ENCODE peak calls at places on chromosomes 4 and X, in eight cellular contexts. V is astrocyte of the cerebellum, U is NCI-H187, N is fibroblast of mammary gland, B is GM12892, X is dorsolateral prefrontal cortex, H is NCI-H1417, J is NCI-H1048. R is an unnamed sample.

GRCh38 chr4:171612907-171613306 is 200.3 kb upstream of the GALNTL6 start:
- DNase-seq in U (no peak), H (no peak), V (no peak), J (no peak), N (no peak), B (no peak), X (no peak), R (no peak)

GRCh38 chr4:134201216-134202098 is at the start of gene PABPC4L:
- DNase-seq in N (peak), V (peak), U (no peak), J (no peak), H (peak), B (no peak), X (no peak), R (peak)

GRCh38 chrX:107485019-107485418 is 35.6 kb downstream of the FRMPD3 start:
- DNase-seq in U (no peak), V (peak), H (peak), N (peak), B (no peak), X (no peak), J (no peak), R (no peak)

GRCh38 chr4:7388627-7389026 is 46.1 kb downstream of the PSAPL1 start:
- DNase-seq in X (no peak), N (no peak), V (no peak), H (no peak), B (no peak), U (no peak), J (no peak), R (no peak)

GRCh38 chrX:152833378-152833777 is 2.5 kb downstream of the NSDHL start:
- DNase-seq in N (no peak), J (no peak), V (no peak), H (no peak), X (no peak), U (no peak), B (no peak), R (no peak)

GRCh38 chr4:24885342-24885741 is 27.5 kb downstream of the CCDC149 start:
- DNase-seq in U (no peak), B (no peak), X (peak), N (peak), H (no peak), J (no peak), V (no peak), R (no peak)

GRCh38 chr4:55251896-55252295 is 94.1 kb upstream of the SRD5A3 start:
- DNase-seq in B (no peak), U (no peak), V (no peak), N (no peak), X (no peak), H (no peak), J (no peak), R (no peak)

GRCh38 chr4:2535386-2536192 is 858 bp upstream of the FAM193A start:
- DNase-seq in B (peak), X (peak), N (peak), J (no peak), U (no peak), H (peak), V (no peak), R (peak)

GRCh38 chrX:41085883-41086626 is 810 bp downstream of the USP9X start:
- DNase-seq in X (peak), H (peak), J (no peak), U (no peak), N (peak), V (no peak), B (peak), R (no peak)

GRCh38 chrX:135974279-135974856 is 580 bp upstream of the MMGT1 start:
- DNase-seq in J (no peak), V (peak), N (peak), X (peak), B (peak), U (peak), H (peak), R (peak)

GRCh38 chr4:2362286-2363055 is 56.0 kb downstream of the ZFYVE28 start:
- DNase-seq in U (no peak), X (no peak), V (no peak), J (no peak), B (no peak), H (no peak), N (no peak), R (no peak)

GRCh38 chrX:24423960-24424359 is 41.1 kb upstream of the PDK3 start:
- DNase-seq in J (no peak), N (peak), U (no peak), X (no peak), B (no peak), H (no peak), V (no peak), R (no peak)

GRCh38 chrX:38662640-38663039 is 101.3 kb downstream of the TSPAN7 start:
- DNase-seq in X (no peak), J (no peak), V (no peak), H (no peak), U (no peak), B (no peak), N (no peak), R (no peak)

GRCh38 chr4:186040316-186040715 is 28.6 kb upstream of the TLR3 start:
- DNase-seq in N (no peak), B (no peak), H (no peak), U (no peak), V (no peak), J (no peak), X (no peak), R (no peak)